ENCODE peak calls at places on chromosomes 5 and 9, in seven cellular contexts. One of them, this sample, is unnamed.

GRCh38 chr9:35186524-35186923 is 24.7 kb downstream of the UNC13B start:
- DNase-seq in K562: no peak
- DNase-seq in SK-N-SH: no peak
- DNase-seq in HCT116: no peak
- DNase-seq in HepG2: no peak
- DNase-seq in H1: no peak
- DNase-seq in GM12878: no peak
- DNase-seq in this sample: no peak

GRCh38 chr5:1767524-1768282 is 31.9 kb downstream of the MRPL36 start:
- DNase-seq in K562: no peak
- DNase-seq in SK-N-SH: no peak
- DNase-seq in HCT116: no peak
- DNase-seq in HepG2: no peak
- DNase-seq in H1: no peak
- DNase-seq in GM12878: no peak
- DNase-seq in this sample: no peak

GRCh38 chr9:83582026-83582425 is 40.9 kb upstream of the IDNK start:
- DNase-seq in K562: no peak
- DNase-seq in SK-N-SH: no peak
- DNase-seq in HCT116: no peak
- DNase-seq in HepG2: no peak
- DNase-seq in H1: no peak
- DNase-seq in GM12878: no peak
- DNase-seq in this sample: no peak

GRCh38 chr5:93635991-93636390 is 53.0 kb downstream of the NR2F1 start:
- DNase-seq in K562: no peak
- DNase-seq in SK-N-SH: no peak
- DNase-seq in HCT116: no peak
- DNase-seq in HepG2: no peak
- DNase-seq in H1: no peak
- DNase-seq in GM12878: no peak
- DNase-seq in this sample: no peak

GRCh38 chr5:147143215-147143614 is 91.6 kb upstream of the STK32A start:
- DNase-seq in K562: no peak
- DNase-seq in SK-N-SH: no peak
- DNase-seq in HCT116: no peak
- DNase-seq in HepG2: no peak
- DNase-seq in H1: no peak
- DNase-seq in GM12878: no peak
- DNase-seq in this sample: no peak

GRCh38 chr5:392431-392988 is 50.5 kb upstream of the EXOC3 start:
- DNase-seq in K562: no peak
- DNase-seq in SK-N-SH: no peak
- DNase-seq in HCT116: peak; percentile 8
- DNase-seq in HepG2: no peak
- DNase-seq in H1: no peak
- DNase-seq in GM12878: peak; percentile 95
- DNase-seq in this sample: no peak

GRCh38 chr5:91126448-91126847 is 256.7 kb downstream of the ARRDC3 start:
- DNase-seq in K562: no peak
- DNase-seq in SK-N-SH: no peak
- DNase-seq in HCT116: no peak
- DNase-seq in HepG2: no peak
- DNase-seq in H1: no peak
- DNase-seq in GM12878: no peak
- DNase-seq in this sample: peak; percentile 32

GRCh38 chr9:99336531-99336930 is 114.4 kb downstream of the SEC61B start:
- DNase-seq in K562: no peak
- DNase-seq in SK-N-SH: no peak
- DNase-seq in HCT116: no peak
- DNase-seq in HepG2: no peak
- DNase-seq in H1: no peak
- DNase-seq in GM12878: no peak
- DNase-seq in this sample: no peak

GRCh38 chr5:111676926-111677415 is 80.0 kb downstream of the NREP start:
- DNase-seq in K562: no peak
- DNase-seq in SK-N-SH: no peak
- DNase-seq in HCT116: no peak
- DNase-seq in HepG2: no peak
- DNase-seq in H1: no peak
- DNase-seq in GM12878: no peak
- DNase-seq in this sample: no peak

GRCh38 chr5:177317959-177318377 is 6.3 kb upstream of the MXD3 start:
- DNase-seq in K562: peak; percentile 85
- DNase-seq in SK-N-SH: peak; percentile 73
- DNase-seq in HCT116: peak; percentile 63
- DNase-seq in HepG2: peak; percentile 75
- DNase-seq in H1: no peak
- DNase-seq in GM12878: no peak
- DNase-seq in this sample: peak; percentile 72

GRCh38 chr9:121048175-121048574 is 1.9 kb downstream of the C5 start:
- DNase-seq in K562: no peak
- DNase-seq in SK-N-SH: no peak
- DNase-seq in HCT116: no peak
- DNase-seq in HepG2: no peak
- DNase-seq in H1: no peak
- DNase-seq in GM12878: no peak
- DNase-seq in this sample: no peak

GRCh38 chr9:129802833-129803678 is at the start of gene TOR1B:
- DNase-seq in K562: peak; percentile 99
- DNase-seq in SK-N-SH: peak; percentile 96
- DNase-seq in HCT116: peak; percentile 81
- DNase-seq in HepG2: peak; percentile 86
- DNase-seq in H1: peak; percentile 77
- DNase-seq in GM12878: peak; percentile 80
- DNase-seq in this sample: peak; percentile 76

GRCh38 chr9:112819635-112820496 is 69.3 kb downstream of the SNX30 start:
- DNase-seq in K562: peak; percentile 69
- DNase-seq in SK-N-SH: peak; percentile 58
- DNase-seq in HCT116: peak; percentile 36
- DNase-seq in HepG2: peak; percentile 67
- DNase-seq in H1: no peak
- DNase-seq in GM12878: peak; percentile 26
- DNase-seq in this sample: peak; percentile 80

GRCh38 chr9:93861736-93862358 is 93.3 kb downstream of the BARX1 start:
- DNase-seq in K562: no peak
- DNase-seq in SK-N-SH: peak; percentile 12
- DNase-seq in HCT116: no peak
- DNase-seq in HepG2: no peak
- DNase-seq in H1: no peak
- DNase-seq in GM12878: no peak
- DNase-seq in this sample: no peak

GRCh38 chr5:43425965-43426364 is 13.8 kb upstream of the CCL28 start:
- DNase-seq in K562: no peak
- DNase-seq in SK-N-SH: no peak
- DNase-seq in HCT116: no peak
- DNase-seq in HepG2: no peak
- DNase-seq in H1: no peak
- DNase-seq in GM12878: no peak
- DNase-seq in this sample: no peak

GRCh38 chr9:117649126-117649525 is 55.1 kb upstream of the TLR4 start:
- DNase-seq in K562: no peak
- DNase-seq in SK-N-SH: no peak
- DNase-seq in HCT116: no peak
- DNase-seq in HepG2: no peak
- DNase-seq in H1: no peak
- DNase-seq in GM12878: no peak
- DNase-seq in this sample: no peak

GRCh38 chr9:123318192-123318591 is 37.8 kb upstream of the CRB2 start:
- DNase-seq in K562: no peak
- DNase-seq in SK-N-SH: no peak
- DNase-seq in HCT116: no peak
- DNase-seq in HepG2: no peak
- DNase-seq in H1: no peak
- DNase-seq in GM12878: peak; percentile 79
- DNase-seq in this sample: no peak

GRCh38 chr5:176779537-176779936 is 30.8 kb upstream of the UNC5A start:
- DNase-seq in K562: no peak
- DNase-seq in SK-N-SH: no peak
- DNase-seq in HCT116: no peak
- DNase-seq in HepG2: no peak
- DNase-seq in H1: no peak
- DNase-seq in GM12878: no peak
- DNase-seq in this sample: no peak

GRCh38 chr9:78097541-78097940 is 65.9 kb upstream of the GNAQ start:
- DNase-seq in K562: no peak
- DNase-seq in SK-N-SH: no peak
- DNase-seq in HCT116: no peak
- DNase-seq in HepG2: no peak
- DNase-seq in H1: no peak
- DNase-seq in GM12878: no peak
- DNase-seq in this sample: no peak

GRCh38 chr5:172107606-172108005 is 80.4 kb downstream of the STK10 start:
- DNase-seq in K562: no peak
- DNase-seq in SK-N-SH: no peak
- DNase-seq in HCT116: no peak
- DNase-seq in HepG2: no peak
- DNase-seq in H1: no peak
- DNase-seq in GM12878: no peak
- DNase-seq in this sample: peak; percentile 24
- TF ChIP-seq JUND in K562: no peak
- TF ChIP-seq JUND in SK-N-SH: no peak
- TF ChIP-seq JUND in HCT116: no peak
- TF ChIP-seq JUND in HepG2: no peak
- TF ChIP-seq JUND in H1: no peak
- TF ChIP-seq JUND in GM12878: no peak
- TF ChIP-seq JUND in this sample: no peak

GRCh38 chr9:136762915-136763648 is 1.2 kb downstream of the LCN15 start:
- DNase-seq in K562: peak; percentile 91
- DNase-seq in SK-N-SH: peak; percentile 96
- DNase-seq in HCT116: peak; percentile 46
- DNase-seq in HepG2: peak; percentile 30
- DNase-seq in H1: peak; percentile 78
- DNase-seq in GM12878: no peak
- DNase-seq in this sample: no peak
- TF ChIP-seq JUND in K562: no peak
- TF ChIP-seq JUND in SK-N-SH: no peak
- TF ChIP-seq JUND in HCT116: no peak
- TF ChIP-seq JUND in HepG2: no peak
- TF ChIP-seq JUND in H1: no peak
- TF ChIP-seq JUND in GM12878: no peak
- TF ChIP-seq JUND in this sample: no peak

GRCh38 chr5:175728885-175729828 is 71.3 kb downstream of the HRH2 start:
- DNase-seq in K562: peak; percentile 13
- DNase-seq in SK-N-SH: peak; percentile 73
- DNase-seq in HCT116: no peak
- DNase-seq in HepG2: no peak
- DNase-seq in H1: no peak
- DNase-seq in GM12878: no peak
- DNase-seq in this sample: no peak

GRCh38 chr5:175731756-175732465 is 74.0 kb downstream of the HRH2 start:
- DNase-seq in K562: no peak
- DNase-seq in SK-N-SH: no peak
- DNase-seq in HCT116: no peak
- DNase-seq in HepG2: no peak
- DNase-seq in H1: no peak
- DNase-seq in GM12878: no peak
- DNase-seq in this sample: no peak

GRCh38 chr5:175733017-175733416 is 75.1 kb downstream of the HRH2 start:
- DNase-seq in K562: no peak
- DNase-seq in SK-N-SH: no peak
- DNase-seq in HCT116: no peak
- DNase-seq in HepG2: no peak
- DNase-seq in H1: no peak
- DNase-seq in GM12878: no peak
- DNase-seq in this sample: no peak

GRCh38 chr5:175729829-175730277 is 72.0 kb downstream of the HRH2 start:
- DNase-seq in K562: peak; percentile 90
- DNase-seq in SK-N-SH: peak; percentile 92
- DNase-seq in HCT116: peak; percentile 90
- DNase-seq in HepG2: peak; percentile 83
- DNase-seq in H1: peak; percentile 97
- DNase-seq in GM12878: peak; percentile 20
- DNase-seq in this sample: peak; percentile 91

DNA sequence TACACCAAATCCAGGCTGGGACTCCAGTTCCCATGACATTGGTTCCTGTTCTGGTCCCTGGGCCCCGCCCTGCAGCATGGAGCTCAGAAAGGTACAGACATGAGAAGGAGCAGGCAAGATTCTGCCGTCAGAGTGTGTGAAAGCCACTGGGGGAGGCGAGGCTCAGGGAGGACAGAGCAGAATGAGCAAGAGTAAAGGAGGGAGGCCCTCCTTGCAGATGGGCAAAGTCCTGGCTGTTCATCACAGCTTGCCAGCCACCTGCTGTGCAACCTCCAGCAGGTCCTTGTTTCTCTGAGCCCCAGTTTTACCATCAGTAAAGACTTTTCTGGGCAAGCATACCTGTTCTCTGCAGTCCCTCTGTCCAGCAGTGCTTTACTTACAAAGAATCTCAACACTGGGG is 73.3 kb downstream of the HRH2 start:
- DNase-seq in K562: no peak
- DNase-seq in SK-N-SH: no peak
- DNase-seq in HCT116: no peak
- DNase-seq in HepG2: no peak
- DNase-seq in H1: no peak
- DNase-seq in GM12878: no peak
- DNase-seq in this sample: no peak
- TF ChIP-seq JUND in K562: no peak
- TF ChIP-seq JUND in SK-N-SH: no peak
- TF ChIP-seq JUND in HCT116: no peak
- TF ChIP-seq JUND in HepG2: no peak
- TF ChIP-seq JUND in H1: no peak
- TF ChIP-seq JUND in GM12878: no peak
- TF ChIP-seq JUND in this sample: no peak

GRCh38 chr9:87829756-87830155 is 52.9 kb upstream of the SPATA31E1 start:
- DNase-seq in K562: no peak
- DNase-seq in SK-N-SH: no peak
- DNase-seq in HCT116: no peak
- DNase-seq in HepG2: no peak
- DNase-seq in H1: no peak
- DNase-seq in GM12878: no peak
- DNase-seq in this sample: no peak

GRCh38 chr9:87824216-87824875 is 58.3 kb upstream of the SPATA31E1 start:
- DNase-seq in K562: no peak
- DNase-seq in SK-N-SH: no peak
- DNase-seq in HCT116: no peak
- DNase-seq in HepG2: no peak
- DNase-seq in H1: no peak
- DNase-seq in GM12878: no peak
- DNase-seq in this sample: no peak

GRCh38 chr9:87824886-87825285 is 57.8 kb upstream of the SPATA31E1 start:
- DNase-seq in K562: no peak
- DNase-seq in SK-N-SH: no peak
- DNase-seq in HCT116: no peak
- DNase-seq in HepG2: no peak
- DNase-seq in H1: no peak
- DNase-seq in GM12878: no peak
- DNase-seq in this sample: no peak

GRCh38 chr9:87826331-87826730 is 56.3 kb upstream of the SPATA31E1 start:
- DNase-seq in K562: no peak
- DNase-seq in SK-N-SH: no peak
- DNase-seq in HCT116: no peak
- DNase-seq in HepG2: no peak
- DNase-seq in H1: no peak
- DNase-seq in GM12878: no peak
- DNase-seq in this sample: no peak

DNA sequence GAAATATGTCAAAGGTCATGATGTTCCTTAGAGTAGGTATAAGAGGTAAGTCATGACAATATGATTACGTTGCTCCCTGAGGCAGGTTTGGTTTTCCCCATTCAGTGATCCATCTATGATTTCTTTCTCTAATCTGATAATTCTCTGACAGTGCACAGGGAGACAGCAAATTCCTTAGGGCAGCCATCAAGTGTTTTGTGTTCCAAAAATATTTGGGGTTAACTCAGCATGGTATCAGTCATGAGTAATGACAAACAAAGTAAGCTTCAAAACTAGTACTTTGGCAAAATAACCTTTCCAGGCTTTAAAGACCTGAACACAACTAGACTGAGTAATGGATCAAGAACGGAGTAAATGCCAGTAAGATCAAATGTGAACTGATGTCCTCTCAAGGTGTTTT is 55.3 kb upstream of the SPATA31E1 start:
- DNase-seq in K562: no peak
- DNase-seq in SK-N-SH: no peak
- DNase-seq in HCT116: no peak
- DNase-seq in HepG2: no peak
- DNase-seq in H1: no peak
- DNase-seq in GM12878: no peak
- DNase-seq in this sample: no peak
- TF ChIP-seq JUND in K562: no peak
- TF ChIP-seq JUND in SK-N-SH: no peak
- TF ChIP-seq JUND in HCT116: no peak
- TF ChIP-seq JUND in HepG2: no peak
- TF ChIP-seq JUND in H1: no peak
- TF ChIP-seq JUND in GM12878: no peak
- TF ChIP-seq JUND in this sample: no peak

This sample was measured in T47D.